ENCODE peak calls at places on chromosomes 4 and X, in ten cellular contexts. One of them, this sample, is unnamed.

GRCh38 chrX:96182366-96182765 is 502.3 kb upstream of the DIAPH2 start:
- DNase-seq in stomach: no peak
- DNase-seq in gastrocnemius medialis: no peak
- DNase-seq in mammary epithelial cell: peak; percentile 8
- DNase-seq in colonic mucosa: peak; percentile 19
- DNase-seq in pancreas: no peak
- DNase-seq in astrocyte: no peak
- DNase-seq in brain microvascular endothelial cell: peak; percentile 27
- DNase-seq in SK-N-SH: peak; percentile 0
- DNase-seq in heart right ventricle: no peak
- DNase-seq in this sample: no peak

GRCh38 chr4:75598390-75598789 is 31.9 kb downstream of the CDKL2 start:
- DNase-seq in heart right ventricle: no peak
- DNase-seq in pancreas: no peak
- DNase-seq in SK-N-SH: no peak
- DNase-seq in mammary epithelial cell: peak; percentile 4
- DNase-seq in brain microvascular endothelial cell: no peak
- DNase-seq in stomach: no peak
- DNase-seq in astrocyte: peak; percentile 76
- DNase-seq in gastrocnemius medialis: no peak
- DNase-seq in colonic mucosa: no peak
- DNase-seq in this sample: no peak

GRCh38 chrX:47361538-47362511 is 8.6 kb upstream of the ZNF157 start:
- DNase-seq in stomach: peak; percentile 61
- DNase-seq in gastrocnemius medialis: peak; percentile 68
- DNase-seq in heart right ventricle: peak; percentile 85
- DNase-seq in SK-N-SH: peak; percentile 80
- DNase-seq in mammary epithelial cell: peak; percentile 86
- DNase-seq in colonic mucosa: peak; percentile 49
- DNase-seq in astrocyte: peak; percentile 97
- DNase-seq in pancreas: no peak
- DNase-seq in brain microvascular endothelial cell: peak; percentile 96
- DNase-seq in this sample: peak; percentile 76

GRCh38 chrX:129983575-129984131 is 1.2 kb downstream of the BCORL1 start:
- DNase-seq in heart right ventricle: peak; percentile 6
- DNase-seq in astrocyte: no peak
- DNase-seq in mammary epithelial cell: no peak
- DNase-seq in gastrocnemius medialis: no peak
- DNase-seq in stomach: no peak
- DNase-seq in brain microvascular endothelial cell: no peak
- DNase-seq in SK-N-SH: peak; percentile 80
- DNase-seq in colonic mucosa: peak; percentile 28
- DNase-seq in pancreas: peak; percentile 60
- DNase-seq in this sample: no peak

GRCh38 chrX:19628006-19628575 is 112.8 kb upstream of the MAP3K15 start:
- DNase-seq in mammary epithelial cell: no peak
- DNase-seq in gastrocnemius medialis: no peak
- DNase-seq in astrocyte: peak; percentile 43
- DNase-seq in brain microvascular endothelial cell: no peak
- DNase-seq in heart right ventricle: no peak
- DNase-seq in pancreas: no peak
- DNase-seq in colonic mucosa: peak; percentile 52
- DNase-seq in stomach: no peak
- DNase-seq in SK-N-SH: no peak
- DNase-seq in this sample: no peak

GRCh38 chrX:105837227-105837626 is 14.9 kb downstream of the NRK start:
- DNase-seq in stomach: no peak
- DNase-seq in heart right ventricle: peak; percentile 71
- DNase-seq in pancreas: no peak
- DNase-seq in brain microvascular endothelial cell: peak; percentile 89
- DNase-seq in mammary epithelial cell: peak; percentile 77
- DNase-seq in gastrocnemius medialis: peak; percentile 15
- DNase-seq in SK-N-SH: no peak
- DNase-seq in colonic mucosa: no peak
- DNase-seq in astrocyte: peak; percentile 86
- DNase-seq in this sample: no peak

GRCh38 chrX:119398974-119399771 is at the start of gene SLC25A43:
- DNase-seq in pancreas: peak; percentile 76
- DNase-seq in brain microvascular endothelial cell: no peak
- DNase-seq in SK-N-SH: peak; percentile 69
- DNase-seq in astrocyte: no peak
- DNase-seq in stomach: peak; percentile 49
- DNase-seq in colonic mucosa: peak; percentile 64
- DNase-seq in mammary epithelial cell: peak; percentile 11
- DNase-seq in gastrocnemius medialis: peak; percentile 12
- DNase-seq in heart right ventricle: peak; percentile 22
- DNase-seq in this sample: peak; percentile 39

GRCh38 chr4:86961605-86962295 is 26.9 kb downstream of the AFF1 start:
- DNase-seq in colonic mucosa: no peak
- DNase-seq in gastrocnemius medialis: no peak
- DNase-seq in SK-N-SH: no peak
- DNase-seq in brain microvascular endothelial cell: no peak
- DNase-seq in heart right ventricle: no peak
- DNase-seq in pancreas: no peak
- DNase-seq in stomach: no peak
- DNase-seq in astrocyte: peak; percentile 80
- DNase-seq in mammary epithelial cell: no peak
- DNase-seq in this sample: no peak

GRCh38 chrX:114924846-114925245 is 92.6 kb downstream of the IL13RA2 start:
- DNase-seq in astrocyte: peak; percentile 69
- DNase-seq in SK-N-SH: no peak
- DNase-seq in heart right ventricle: no peak
- DNase-seq in brain microvascular endothelial cell: peak; percentile 1
- DNase-seq in mammary epithelial cell: peak; percentile 5
- DNase-seq in pancreas: no peak
- DNase-seq in stomach: no peak
- DNase-seq in colonic mucosa: no peak
- DNase-seq in gastrocnemius medialis: no peak
- DNase-seq in this sample: no peak

GRCh38 chr4:54254915-54255246 is 25.8 kb downstream of the PDGFRA start:
- DNase-seq in SK-N-SH: no peak
- DNase-seq in brain microvascular endothelial cell: no peak
- DNase-seq in astrocyte: no peak
- DNase-seq in pancreas: no peak
- DNase-seq in colonic mucosa: no peak
- DNase-seq in stomach: no peak
- DNase-seq in heart right ventricle: no peak
- DNase-seq in gastrocnemius medialis: no peak
- DNase-seq in mammary epithelial cell: no peak
- DNase-seq in this sample: no peak

GRCh38 chr4:128825226-128825625 is 15.7 kb downstream of the JADE1 start:
- DNase-seq in brain microvascular endothelial cell: peak; percentile 61
- DNase-seq in pancreas: no peak
- DNase-seq in SK-N-SH: no peak
- DNase-seq in gastrocnemius medialis: no peak
- DNase-seq in astrocyte: peak; percentile 44
- DNase-seq in mammary epithelial cell: peak; percentile 5
- DNase-seq in colonic mucosa: no peak
- DNase-seq in heart right ventricle: no peak
- DNase-seq in stomach: no peak
- DNase-seq in this sample: no peak

GRCh38 chrX:30060718-30061117 is 154.6 kb upstream of the MAGEB2 start:
- DNase-seq in SK-N-SH: peak; percentile 3
- DNase-seq in pancreas: no peak
- DNase-seq in heart right ventricle: no peak
- DNase-seq in mammary epithelial cell: peak; percentile 1
- DNase-seq in colonic mucosa: no peak
- DNase-seq in astrocyte: no peak
- DNase-seq in stomach: no peak
- DNase-seq in gastrocnemius medialis: no peak
- DNase-seq in brain microvascular endothelial cell: peak; percentile 8
- DNase-seq in this sample: no peak

GRCh38 chr4:70601422-70602039 is 9.5 kb downstream of the AMBN start:
- DNase-seq in SK-N-SH: peak; percentile 13
- DNase-seq in mammary epithelial cell: peak; percentile 54
- DNase-seq in stomach: peak; percentile 53
- DNase-seq in astrocyte: peak; percentile 49
- DNase-seq in colonic mucosa: peak; percentile 45
- DNase-seq in gastrocnemius medialis: peak; percentile 46
- DNase-seq in brain microvascular endothelial cell: peak; percentile 52
- DNase-seq in heart right ventricle: peak; percentile 10
- DNase-seq in pancreas: no peak
- DNase-seq in this sample: peak; percentile 42

GRCh38 chrX:136067097-136067496 is 80.2 kb upstream of the FHL1 start:
- DNase-seq in astrocyte: no peak
- DNase-seq in brain microvascular endothelial cell: no peak
- DNase-seq in SK-N-SH: no peak
- DNase-seq in colonic mucosa: no peak
- DNase-seq in heart right ventricle: no peak
- DNase-seq in mammary epithelial cell: no peak
- DNase-seq in stomach: no peak
- DNase-seq in pancreas: no peak
- DNase-seq in gastrocnemius medialis: no peak
- DNase-seq in this sample: no peak
- H3K27ac ChIP-seq in astrocyte: no peak overlapping the region
- H3K27ac ChIP-seq in brain microvascular endothelial cell: no peak overlapping the region
- H3K27ac ChIP-seq in SK-N-SH: no peak overlapping the region
- H3K27ac ChIP-seq in colonic mucosa: no peak overlapping the region
- H3K27ac ChIP-seq in heart right ventricle: no peak overlapping the region
- H3K27ac ChIP-seq in mammary epithelial cell: no peak overlapping the region
- H3K27ac ChIP-seq in stomach: peak overlapping the region; percentile 27
- H3K27ac ChIP-seq in pancreas: no peak overlapping the region
- H3K27ac ChIP-seq in gastrocnemius medialis: no peak overlapping the region
- H3K27ac ChIP-seq in this sample: no peak overlapping the region

DNA sequence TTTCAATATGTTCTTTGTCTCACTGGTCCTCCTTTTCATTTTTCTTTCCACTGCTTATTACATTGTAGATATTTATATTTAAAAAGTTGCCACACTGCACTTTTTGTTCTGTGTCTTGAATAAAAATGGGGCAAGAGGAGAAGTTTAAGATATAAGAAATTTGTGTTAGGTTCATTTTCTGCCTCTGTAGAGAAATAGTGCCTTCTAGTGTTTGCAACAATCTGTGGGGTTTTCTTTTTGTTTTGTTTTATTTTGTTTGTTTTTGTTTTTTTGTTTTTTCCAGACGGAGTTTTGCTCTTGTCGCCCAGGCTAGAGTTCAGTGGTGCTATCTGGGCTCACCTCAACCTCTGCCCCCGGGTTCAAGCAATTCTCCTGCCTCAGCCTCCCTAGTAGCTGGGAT is 20.1 kb upstream of the SMIM14 start:
- DNase-seq in pancreas: no peak
- DNase-seq in astrocyte: no peak
- DNase-seq in brain microvascular endothelial cell: no peak
- DNase-seq in gastrocnemius medialis: no peak
- DNase-seq in stomach: no peak
- DNase-seq in SK-N-SH: no peak
- DNase-seq in mammary epithelial cell: no peak
- DNase-seq in heart right ventricle: no peak
- DNase-seq in colonic mucosa: no peak
- DNase-seq in this sample: no peak
- TF ChIP-seq CTCF in pancreas: no peak
- TF ChIP-seq CTCF in astrocyte: peak; percentile 30
- TF ChIP-seq CTCF in brain microvascular endothelial cell: peak; percentile 41
- TF ChIP-seq CTCF in gastrocnemius medialis: no peak
- TF ChIP-seq CTCF in stomach: peak; percentile 41
- TF ChIP-seq CTCF in SK-N-SH: peak; percentile 42
- TF ChIP-seq CTCF in mammary epithelial cell: peak; percentile 51
- TF ChIP-seq CTCF in heart right ventricle: peak; percentile 29
- TF ChIP-seq CTCF in colonic mucosa: peak; percentile 18
- TF ChIP-seq CTCF in this sample: no peak

DNA sequence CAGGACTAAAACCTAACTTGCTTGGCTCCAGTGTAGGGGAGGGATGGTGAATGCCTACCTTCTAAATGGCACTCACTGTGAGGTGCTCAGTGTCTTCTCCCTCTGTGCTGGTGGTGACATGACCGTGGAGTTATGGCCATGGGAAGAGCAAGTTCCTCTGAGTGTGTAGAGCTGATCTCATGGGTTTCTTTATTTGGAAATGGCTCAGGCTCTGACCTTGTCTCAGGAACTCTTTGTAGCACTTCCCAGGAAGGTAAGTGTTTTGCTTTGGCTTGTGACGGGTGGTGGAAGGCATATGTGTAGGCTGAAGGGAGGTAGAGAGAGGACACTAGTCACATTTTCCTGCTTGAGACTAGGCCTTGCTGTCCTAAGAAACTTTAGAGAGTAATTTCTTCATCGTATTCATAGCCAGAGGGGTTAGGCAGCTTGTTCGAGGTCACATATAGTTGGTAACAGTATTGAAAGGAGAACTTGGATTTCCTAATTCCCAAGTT is 6.5 kb downstream of the MSN start:
- DNase-seq in astrocyte: no peak
- DNase-seq in pancreas: no peak
- DNase-seq in SK-N-SH: no peak
- DNase-seq in colonic mucosa: no peak
- DNase-seq in gastrocnemius medialis: no peak
- DNase-seq in stomach: no peak
- DNase-seq in brain microvascular endothelial cell: no peak
- DNase-seq in mammary epithelial cell: no peak
- DNase-seq in heart right ventricle: no peak
- DNase-seq in this sample: no peak
- H3K4me3 ChIP-seq in astrocyte: peak overlapping the region; percentile 20
- H3K4me3 ChIP-seq in pancreas: no peak overlapping the region
- H3K4me3 ChIP-seq in SK-N-SH: no peak overlapping the region
- H3K4me3 ChIP-seq in colonic mucosa: no peak overlapping the region
- H3K4me3 ChIP-seq in gastrocnemius medialis: peak overlapping the region; percentile 25
- H3K4me3 ChIP-seq in stomach: no peak overlapping the region
- H3K4me3 ChIP-seq in brain microvascular endothelial cell: no peak overlapping the region
- H3K4me3 ChIP-seq in mammary epithelial cell: no peak overlapping the region
- H3K4me3 ChIP-seq in heart right ventricle: no peak overlapping the region
- H3K4me3 ChIP-seq in this sample: no peak overlapping the region

GRCh38 chr4:153486281-153487151 is 20.4 kb downstream of the TMEM131L start:
- DNase-seq in colonic mucosa: no peak
- DNase-seq in mammary epithelial cell: peak; percentile 97
- DNase-seq in stomach: peak; percentile 38
- DNase-seq in astrocyte: peak; percentile 91
- DNase-seq in pancreas: no peak
- DNase-seq in brain microvascular endothelial cell: peak; percentile 84
- DNase-seq in heart right ventricle: peak; percentile 27
- DNase-seq in gastrocnemius medialis: peak; percentile 60
- DNase-seq in SK-N-SH: no peak
- DNase-seq in this sample: peak; percentile 33

GRCh38 chr4:153485860-153486259 is 19.7 kb downstream of the TMEM131L start:
- DNase-seq in brain microvascular endothelial cell: no peak
- DNase-seq in stomach: no peak
- DNase-seq in gastrocnemius medialis: no peak
- DNase-seq in SK-N-SH: no peak
- DNase-seq in astrocyte: no peak
- DNase-seq in mammary epithelial cell: no peak
- DNase-seq in colonic mucosa: no peak
- DNase-seq in heart right ventricle: no peak
- DNase-seq in pancreas: no peak
- DNase-seq in this sample: no peak

GRCh38 chr4:153488719-153489384 is 22.7 kb downstream of the TMEM131L start:
- DNase-seq in astrocyte: no peak
- DNase-seq in SK-N-SH: no peak
- DNase-seq in stomach: no peak
- DNase-seq in mammary epithelial cell: peak; percentile 72
- DNase-seq in colonic mucosa: no peak
- DNase-seq in heart right ventricle: peak; percentile 62
- DNase-seq in gastrocnemius medialis: peak; percentile 63
- DNase-seq in pancreas: no peak
- DNase-seq in brain microvascular endothelial cell: peak; percentile 52
- DNase-seq in this sample: peak; percentile 35

GRCh38 chr4:153489856-153490558 is 23.8 kb downstream of the TMEM131L start:
- DNase-seq in gastrocnemius medialis: no peak
- DNase-seq in SK-N-SH: no peak
- DNase-seq in heart right ventricle: no peak
- DNase-seq in pancreas: no peak
- DNase-seq in brain microvascular endothelial cell: no peak
- DNase-seq in stomach: no peak
- DNase-seq in astrocyte: no peak
- DNase-seq in mammary epithelial cell: no peak
- DNase-seq in colonic mucosa: no peak
- DNase-seq in this sample: no peak

GRCh38 chr4:153488006-153488718 is 22.0 kb downstream of the TMEM131L start:
- DNase-seq in pancreas: no peak
- DNase-seq in brain microvascular endothelial cell: peak; percentile 28
- DNase-seq in colonic mucosa: no peak
- DNase-seq in gastrocnemius medialis: no peak
- DNase-seq in astrocyte: peak; percentile 63
- DNase-seq in stomach: no peak
- DNase-seq in mammary epithelial cell: peak; percentile 69
- DNase-seq in SK-N-SH: no peak
- DNase-seq in heart right ventricle: no peak
- DNase-seq in this sample: peak; percentile 37
- H3K27ac ChIP-seq in pancreas: no peak overlapping the region
- H3K27ac ChIP-seq in brain microvascular endothelial cell: peak overlapping the region; percentile 70
- H3K27ac ChIP-seq in colonic mucosa: peak overlapping the region; percentile 63
- H3K27ac ChIP-seq in gastrocnemius medialis: peak overlapping the region; percentile 98
- H3K27ac ChIP-seq in astrocyte: peak overlapping the region; percentile 78
- H3K27ac ChIP-seq in stomach: peak overlapping the region; percentile 69
- H3K27ac ChIP-seq in mammary epithelial cell: peak overlapping the region; percentile 75
- H3K27ac ChIP-seq in SK-N-SH: no peak overlapping the region
- H3K27ac ChIP-seq in heart right ventricle: peak overlapping the region; percentile 86
- H3K27ac ChIP-seq in this sample: peak overlapping the region; percentile 83